ENCODE peak calls at places on chromosomes 7 and 10, in eight cellular contexts. A is PC-9, L is Peyer's patch, Q is HCT116, P is heart left ventricle, I is IMR-90, Z is right lobe of liver, Y is fibroblast of lung. N is an unnamed sample.

GRCh38 chr7:40348126-40348728 is 213.4 kb downstream of the SUGCT start:
- DNase-seq in P (no peak), L (no peak), A (no peak), I (no peak), Q (no peak), Y (no peak), Z (no peak), N (no peak)

GRCh38 chr7:24894670-24895221 is 85.2 kb downstream of the OSBPL3 start:
- DNase-seq in Y (no peak), P (no peak), Q (no peak), A (no peak), I (no peak), Z (no peak), L (no peak), N (no peak)

GRCh38 chr10:118842826-118843624 is 88.3 kb upstream of the CACUL1 start:
- DNase-seq in P (no peak), I (no peak), Q (no peak), Z (no peak), L (no peak), A (no peak), Y (no peak), N (no peak)

GRCh38 chr7:41969713-41970112 is 266.8 kb upstream of the INHBA start:
- DNase-seq in A (no peak), P (no peak), I (peak; percentile 18), L (no peak), Y (no peak), Q (no peak), Z (no peak), N (no peak)

GRCh38 chr7:776381-776780 is 49.3 kb upstream of the PRKAR1B start:
- DNase-seq in Q (no peak), L (no peak), I (no peak), P (no peak), A (no peak), Y (no peak), Z (no peak), N (no peak)

GRCh38 chr7:80563561-80564327 is 51.9 kb upstream of the GNAT3 start:
- DNase-seq in Q (no peak), I (no peak), P (no peak), L (no peak), Z (no peak), A (peak; percentile 95), Y (no peak), N (peak; percentile 18)

GRCh38 chr10:132397036-132397541 is at the start of gene PWWP2B:
- DNase-seq in I (peak; percentile 19), Y (peak; percentile 28), A (peak; percentile 36), P (peak; percentile 55), Q (no peak), L (peak; percentile 82), Z (no peak), N (no peak)

GRCh38 chr10:92914478-92915066 is 66.3 kb downstream of the EXOC6 start:
- DNase-seq in Z (peak; percentile 61), Y (peak; percentile 47), A (peak; percentile 29), I (peak; percentile 50), P (peak; percentile 40), Q (peak; percentile 51), L (peak; percentile 84), N (peak; percentile 76)

GRCh38 chr10:3773465-3774017 is 11.5 kb downstream of the KLF6 start:
- DNase-seq in Q (no peak), Z (no peak), P (no peak), I (peak; percentile 44), Y (peak; percentile 59), L (peak; percentile 44), A (no peak), N (no peak)

GRCh38 chr10:69338547-69339450 is 60.5 kb downstream of the HK1 start:
- DNase-seq in I (no peak), Z (no peak), L (no peak), Y (no peak), P (peak; percentile 33), A (peak; percentile 8), Q (no peak), N (no peak)

GRCh38 chr7:15914611-15915010 is 228.1 kb upstream of the MEOX2 start:
- DNase-seq in A (no peak), Q (no peak), P (no peak), Y (no peak), Z (no peak), L (no peak), I (no peak), N (no peak)

GRCh38 chr7:1953199-1954190 is 279.2 kb downstream of the MAD1L1 start:
- DNase-seq in P (no peak), Z (no peak), I (no peak), L (no peak), A (no peak), Y (no peak), Q (no peak), N (no peak)

GRCh38 chr7:47652591-47652990 is 70.7 kb upstream of the TNS3 start:
- DNase-seq in A (no peak), Y (peak; percentile 36), Q (no peak), L (no peak), I (peak; percentile 61), P (no peak), Z (no peak), N (no peak)

GRCh38 chr7:31935115-31935514 is 135.1 kb downstream of the PDE1C start:
- DNase-seq in Y (no peak), L (no peak), Z (no peak), A (no peak), P (no peak), Q (no peak), I (no peak), N (no peak)

GRCh38 chr7:25662881-25663588 is 434.7 kb upstream of the NPVF start:
- DNase-seq in L (no peak), I (no peak), Y (no peak), P (no peak), Z (peak; percentile 45), Q (no peak), A (no peak), N (no peak)

DNA sequence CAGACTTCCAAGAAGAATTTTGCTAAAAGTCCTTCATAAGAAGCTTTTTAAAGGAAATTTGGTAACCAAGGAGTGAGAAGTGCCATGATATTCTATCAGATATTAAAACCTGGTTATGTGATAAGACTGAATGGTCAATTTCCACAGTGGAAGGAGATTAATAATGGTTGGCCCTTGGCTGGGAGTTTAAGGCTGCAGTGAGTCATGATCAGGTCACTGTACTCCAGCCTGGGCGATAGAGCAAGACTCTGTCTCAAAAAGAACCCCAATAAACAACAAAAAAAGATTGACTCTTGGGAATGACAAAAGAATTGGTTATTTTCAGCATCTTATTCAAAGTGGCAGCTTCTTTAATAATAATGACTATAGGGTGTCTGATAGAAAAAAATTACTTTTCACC is 37.2 kb downstream of the EXOC4 start:
- DNase-seq in Z (no peak), L (no peak), Y (peak; percentile 35), I (peak; percentile 50), A (no peak), P (no peak), Q (no peak), N (no peak)
- H3K36me3 ChIP-seq in Z (no peaks in the 10 kb centered on the region), L (no peaks in the 10 kb centered on the region), Y (no peaks in the 10 kb centered on the region), I (peaks cover 8% of the 10 kb centered on the region), A (no peaks in the 10 kb centered on the region), P (no peaks in the 10 kb centered on the region), Q (no peaks in the 10 kb centered on the region), N (no peaks in the 10 kb centered on the region)

GRCh38 chr10:97685395-97685958 is 1.6 kb downstream of the AVPI1 start:
- DNase-seq in I (peak; percentile 58), Y (peak; percentile 59), Z (peak; percentile 69), P (no peak), L (peak; percentile 54), A (peak; percentile 47), Q (peak; percentile 31), N (peak; percentile 70)
- TF ChIP-seq CTCF in I (peak; percentile 42), Y (peak; percentile 62), Z (no peak), P (peak; percentile 16), L (peak; percentile 48), A (peak; percentile 55), Q (no peak), N (no peak)

DNA sequence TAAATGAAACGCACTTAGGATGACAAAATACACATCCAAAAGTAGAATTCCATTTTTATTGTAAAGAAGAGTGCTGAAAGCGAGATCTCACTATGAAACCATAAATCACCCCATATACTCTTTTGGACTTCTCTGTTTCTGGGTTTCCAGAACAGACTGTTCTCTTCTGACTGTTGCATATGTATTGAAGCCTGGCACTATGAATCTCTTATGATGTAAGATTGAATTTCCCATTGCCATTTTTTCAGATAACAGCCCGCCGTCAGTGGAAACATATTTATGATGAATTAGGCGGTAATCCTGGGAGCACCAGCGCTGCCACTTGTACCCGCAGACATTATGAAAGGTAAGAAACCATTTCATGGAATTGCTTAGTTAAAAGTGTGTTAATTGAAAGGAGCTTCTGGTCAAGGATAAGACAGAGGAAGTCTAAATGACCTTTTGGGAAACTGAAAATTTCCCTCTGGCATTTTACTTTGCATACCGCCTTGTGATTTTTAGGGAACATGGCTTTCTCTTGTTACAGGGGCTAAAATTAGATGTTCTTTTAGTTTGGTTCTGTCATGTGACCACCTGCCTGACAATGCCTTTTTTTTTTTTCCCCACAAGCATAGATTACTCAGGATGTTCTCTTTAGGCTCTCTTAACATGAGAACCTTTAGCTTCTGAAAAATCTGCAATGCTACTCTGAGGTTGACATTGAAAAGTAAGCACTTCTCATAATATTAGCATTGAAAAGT is 168.1 kb downstream of the ARID5B start:
- DNase-seq in Y (no peak), A (no peak), I (no peak), Z (no peak), L (no peak), Q (no peak), P (no peak), N (no peak)
- H3K36me3 ChIP-seq in Y (peaks cover 29% of the 10 kb centered on the region), A (peaks cover 16% of the 10 kb centered on the region), I (peaks cover 81% of the 10 kb centered on the region), Z (no peaks in the 10 kb centered on the region), L (no peaks in the 10 kb centered on the region), Q (no peaks in the 10 kb centered on the region), P (peaks cover 18% of the 10 kb centered on the region), N (peaks cover 25% of the 10 kb centered on the region)

GRCh38 chr10:21068025-21068656 is 171.0 kb upstream of the NEBL start:
- DNase-seq in Q (no peak), Y (no peak), I (no peak), Z (no peak), L (no peak), A (no peak), P (no peak), N (no peak)

GRCh38 chr10:21069278-21069677 is 172.2 kb upstream of the NEBL start:
- DNase-seq in Q (no peak), Y (no peak), Z (no peak), I (no peak), L (no peak), P (no peak), A (no peak), N (no peak)

GRCh38 chr10:21075880-21076279 is 178.8 kb upstream of the NEBL start:
- DNase-seq in Q (no peak), P (no peak), A (no peak), I (no peak), Y (no peak), Z (no peak), L (no peak), N (no peak)

GRCh38 chr10:21069929-21070363 is 172.8 kb upstream of the NEBL start:
- DNase-seq in Y (no peak), Z (no peak), A (no peak), I (no peak), L (no peak), P (no peak), Q (no peak), N (no peak)

DNA sequence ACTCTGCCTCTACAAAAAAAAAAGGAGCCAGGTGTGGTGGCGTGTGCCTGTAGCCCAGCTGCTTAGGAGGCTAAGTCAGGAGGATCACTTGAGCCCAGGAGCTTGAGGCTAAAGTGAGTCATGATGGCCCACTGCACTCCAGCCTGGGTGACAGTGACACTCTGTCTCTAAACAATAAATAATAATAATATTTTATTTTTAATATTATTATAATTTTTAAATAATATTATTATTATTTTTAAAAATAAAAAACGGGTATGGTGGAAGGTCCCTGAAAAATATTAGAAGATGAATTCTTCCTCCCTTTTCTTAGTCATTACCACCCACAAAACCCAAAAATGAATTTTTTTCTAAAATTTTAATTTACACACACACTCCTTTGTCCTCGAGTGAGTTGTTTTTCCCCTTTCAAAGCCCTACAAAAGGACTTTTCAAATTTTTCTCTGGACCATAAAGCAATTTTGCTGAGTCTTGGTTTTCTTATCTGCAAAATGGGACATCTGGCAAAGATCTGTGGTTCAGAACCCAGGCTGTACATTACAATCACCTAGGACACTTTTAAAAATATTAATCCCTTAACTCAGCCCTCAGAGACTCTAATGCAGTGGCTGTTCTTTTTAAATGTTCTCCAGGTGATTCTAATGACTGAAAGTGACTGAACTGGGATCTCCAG is 174.0 kb upstream of the NEBL start:
- DNase-seq in P (no peak), Z (no peak), L (no peak), Y (no peak), Q (no peak), I (no peak), A (no peak), N (no peak)
- TF ChIP-seq CTCF in P (no peak), Z (no peak), L (no peak), Y (no peak), Q (no peak), I (no peak), A (no peak), N (no peak)

N was measured in Caco-2.